ENCODE peak calls at places on chromosome 3, in nine cellular contexts. C, V, J, G, Y, F, B, L and R are unnamed samples.

GRCh38 chr3:176521531-176522175 is 675.6 kb downstream of the TBL1XR1 start:
- DNase-seq in C (no peak), V (no peak), J (no peak), G (no peak), Y (no peak), F (no peak), B (no peak), L (no peak), R (no peak)

GRCh38 chr3:46717447-46718231 is at the start of gene PRSS50:
- DNase-seq in C (no peak), V (no peak), J (no peak), G (no peak), Y (no peak), F (no peak), B (no peak), L (no peak), R (no peak)

GRCh38 chr3:65425880-65426279 is 612.8 kb downstream of the MAGI1 start:
- DNase-seq in C (no peak), V (no peak), J (peak), G (no peak), Y (no peak), F (no peak), B (no peak), L (no peak), R (no peak)

GRCh38 chr3:14804835-14805780 is 13.7 kb upstream of the FGD5 start:
- DNase-seq in C (no peak), V (no peak), J (no peak), G (no peak), Y (no peak), F (no peak), B (no peak), L (no peak), R (no peak)

GRCh38 chr3:179871782-179872181 is 165.0 kb downstream of the PEX5L start:
- DNase-seq in C (no peak), V (no peak), J (no peak), G (no peak), Y (no peak), F (no peak), B (no peak), L (no peak), R (no peak)

GRCh38 chr3:40718209-40718608 is 193.4 kb downstream of the ZNF621 start:
- DNase-seq in C (no peak), V (no peak), J (peak), G (no peak), Y (no peak), F (no peak), B (no peak), L (no peak), R (no peak)

GRCh38 chr3:171416666-171417065 is 43.5 kb downstream of the TNIK start:
- DNase-seq in C (no peak), V (no peak), J (no peak), G (no peak), Y (no peak), F (no peak), B (no peak), L (no peak), R (no peak)

GRCh38 chr3:16724487-16724886 is 119.3 kb upstream of the DAZL start:
- DNase-seq in C (no peak), V (no peak), J (no peak), G (no peak), Y (no peak), F (no peak), B (no peak), L (no peak), R (no peak)

GRCh38 chr3:196537319-196537984 is 22.3 kb upstream of the SMCO1 start:
- DNase-seq in C (peak), V (peak), J (peak), G (peak), Y (peak), F (no peak), B (no peak), L (no peak), R (peak)

GRCh38 chr3:107441617-107442016 is 64.4 kb downstream of the CCDC54 start:
- DNase-seq in C (no peak), V (no peak), J (no peak), G (no peak), Y (no peak), F (no peak), B (no peak), L (no peak), R (no peak)

GRCh38 chr3:139674585-139675260 is 3.0 kb downstream of the NMNAT3 start:
- DNase-seq in C (no peak), V (no peak), J (no peak), G (no peak), Y (no peak), F (no peak), B (no peak), L (no peak), R (no peak)

GRCh38 chr3:159829056-159829995 is 159.3 kb upstream of the IL12A start:
- DNase-seq in C (no peak), V (no peak), J (peak), G (no peak), Y (no peak), F (no peak), B (peak), L (peak), R (no peak)

GRCh38 chr3:15438988-15439387 is 11.6 kb downstream of the EAF1 start:
- DNase-seq in C (no peak), V (no peak), J (no peak), G (no peak), Y (no peak), F (no peak), B (no peak), L (no peak), R (no peak)

GRCh38 chr3:124837730-124838186 is 49.4 kb downstream of the ITGB5 start:
- DNase-seq in C (no peak), V (no peak), J (peak), G (no peak), Y (no peak), F (no peak), B (peak), L (peak), R (no peak)

GRCh38 chr3:123818324-123818920 is 65.7 kb downstream of the MYLK start:
- DNase-seq in C (no peak), V (no peak), J (no peak), G (no peak), Y (no peak), F (no peak), B (no peak), L (no peak), R (no peak)

GRCh38 chr3:10017636-10018292 is 8.5 kb upstream of the FANCD2 start:
- DNase-seq in C (no peak), V (no peak), J (no peak), G (peak), Y (no peak), F (no peak), B (no peak), L (no peak), R (no peak)

GRCh38 chr3:102006812-102007485 is 157.6 kb downstream of the NFKBIZ start:
- DNase-seq in C (no peak), V (no peak), J (peak), G (no peak), Y (no peak), F (peak), B (no peak), L (no peak), R (no peak)

GRCh38 chr3:155619118-155619915 is 125.6 kb downstream of the PLCH1 start:
- DNase-seq in C (no peak), V (no peak), J (no peak), G (no peak), Y (no peak), F (no peak), B (no peak), L (no peak), R (no peak)

GRCh38 chr3:27561591-27561990 is 77.4 kb upstream of the SLC4A7 start:
- DNase-seq in C (no peak), V (no peak), J (no peak), G (no peak), Y (no peak), F (no peak), B (no peak), L (no peak), R (no peak)

GRCh38 chr3:108845709-108846293 is 23.2 kb downstream of the TRAT1 start:
- DNase-seq in C (no peak), V (no peak), J (no peak), G (no peak), Y (no peak), F (no peak), B (no peak), L (no peak), R (no peak)

GRCh38 chr3:134877788-134878187 is 82.7 kb downstream of the EPHB1 start:
- DNase-seq in C (no peak), V (no peak), J (no peak), G (no peak), Y (no peak), F (no peak), B (peak), L (no peak), R (no peak)

GRCh38 chr3:52128118-52128683 is 26.0 kb downstream of the POC1A start:
- DNase-seq in C (no peak), V (no peak), J (peak), G (no peak), Y (no peak), F (no peak), B (no peak), L (no peak), R (no peak)

GRCh38 chr3:31157028-31157694 is 262.7 kb upstream of the GADL1 start:
- DNase-seq in C (no peak), V (no peak), J (no peak), G (no peak), Y (no peak), F (no peak), B (no peak), L (no peak), R (peak)

GRCh38 chr3:193087336-193087735 is 153.7 kb upstream of the PLAAT1 start:
- DNase-seq in C (no peak), V (no peak), J (no peak), G (no peak), Y (no peak), F (no peak), B (no peak), L (no peak), R (no peak)

GRCh38 chr3:187243933-187244564 is 46.8 kb downstream of the RTP1 start:
- DNase-seq in C (no peak), V (no peak), J (no peak), G (no peak), Y (no peak), F (no peak), B (no peak), L (no peak), R (no peak)

GRCh38 chr3:72571052-72571451 is 277.2 kb downstream of the SHQ1 start:
- DNase-seq in C (no peak), V (no peak), J (no peak), G (no peak), Y (no peak), F (no peak), B (no peak), L (no peak), R (no peak)